ENCODE peak calls at places on chromosomes 5 and 9, in nine cellular contexts. One of them, this sample, is unnamed.

GRCh38 chr5:134122530-134122929 is 8.0 kb downstream of the TCF7 start:
- DNase-seq in gastrocnemius medialis: no peak
- DNase-seq in tibial artery: no peak
- DNase-seq in H9: no peak
- DNase-seq in choroid plexus epithelial cell: no peak
- DNase-seq in AG09309: no peak
- DNase-seq in brain microvascular endothelial cell: no peak
- DNase-seq in PC-9: no peak
- DNase-seq in ovary: no peak
- DNase-seq in this sample: no peak

GRCh38 chr5:59109383-59109782 is 526.5 kb downstream of the RAB3C start:
- DNase-seq in gastrocnemius medialis: no peak
- DNase-seq in tibial artery: no peak
- DNase-seq in H9: no peak
- DNase-seq in choroid plexus epithelial cell: no peak
- DNase-seq in AG09309: no peak
- DNase-seq in brain microvascular endothelial cell: no peak
- DNase-seq in PC-9: no peak
- DNase-seq in ovary: no peak
- DNase-seq in this sample: no peak

GRCh38 chr5:2874099-2874498 is 122.6 kb upstream of the IRX2 start:
- DNase-seq in gastrocnemius medialis: no peak
- DNase-seq in tibial artery: no peak
- DNase-seq in H9: no peak
- DNase-seq in choroid plexus epithelial cell: no peak
- DNase-seq in AG09309: no peak
- DNase-seq in brain microvascular endothelial cell: no peak
- DNase-seq in PC-9: no peak
- DNase-seq in ovary: no peak
- DNase-seq in this sample: no peak

GRCh38 chr5:9661316-9662015 is 31.3 kb upstream of the TAS2R1 start:
- DNase-seq in gastrocnemius medialis: no peak
- DNase-seq in tibial artery: no peak
- DNase-seq in H9: no peak
- DNase-seq in choroid plexus epithelial cell: no peak
- DNase-seq in AG09309: no peak
- DNase-seq in brain microvascular endothelial cell: no peak
- DNase-seq in PC-9: no peak
- DNase-seq in ovary: no peak
- DNase-seq in this sample: no peak

GRCh38 chr9:91898451-91899433 is 51.3 kb downstream of the ROR2 start:
- DNase-seq in gastrocnemius medialis: no peak
- DNase-seq in tibial artery: no peak
- DNase-seq in H9: no peak
- DNase-seq in choroid plexus epithelial cell: peak
- DNase-seq in AG09309: no peak
- DNase-seq in brain microvascular endothelial cell: peak
- DNase-seq in PC-9: no peak
- DNase-seq in ovary: no peak
- DNase-seq in this sample: peak

GRCh38 chr9:87322840-87323635 is 174.6 kb upstream of the DAPK1 start:
- DNase-seq in gastrocnemius medialis: no peak
- DNase-seq in tibial artery: no peak
- DNase-seq in H9: no peak
- DNase-seq in choroid plexus epithelial cell: peak
- DNase-seq in AG09309: peak
- DNase-seq in brain microvascular endothelial cell: no peak
- DNase-seq in PC-9: no peak
- DNase-seq in ovary: no peak
- DNase-seq in this sample: peak

GRCh38 chr5:4551034-4551433 is 589.1 kb upstream of the ADAMTS16 start:
- DNase-seq in gastrocnemius medialis: no peak
- DNase-seq in tibial artery: no peak
- DNase-seq in H9: no peak
- DNase-seq in choroid plexus epithelial cell: no peak
- DNase-seq in AG09309: no peak
- DNase-seq in brain microvascular endothelial cell: no peak
- DNase-seq in PC-9: no peak
- DNase-seq in ovary: no peak
- DNase-seq in this sample: peak

GRCh38 chr5:174625591-174626365 is 98.6 kb upstream of the MSX2 start:
- DNase-seq in gastrocnemius medialis: no peak
- DNase-seq in tibial artery: no peak
- DNase-seq in H9: no peak
- DNase-seq in choroid plexus epithelial cell: no peak
- DNase-seq in AG09309: no peak
- DNase-seq in brain microvascular endothelial cell: no peak
- DNase-seq in PC-9: no peak
- DNase-seq in ovary: no peak
- DNase-seq in this sample: no peak

GRCh38 chr9:17116400-17116837 is 18.4 kb upstream of the CNTLN start:
- DNase-seq in gastrocnemius medialis: no peak
- DNase-seq in tibial artery: no peak
- DNase-seq in H9: no peak
- DNase-seq in choroid plexus epithelial cell: peak
- DNase-seq in AG09309: no peak
- DNase-seq in brain microvascular endothelial cell: no peak
- DNase-seq in PC-9: no peak
- DNase-seq in ovary: no peak
- DNase-seq in this sample: peak

GRCh38 chr5:68538886-68539420 is 323.4 kb downstream of the PIK3R1 start:
- DNase-seq in gastrocnemius medialis: no peak
- DNase-seq in tibial artery: no peak
- DNase-seq in H9: no peak
- DNase-seq in choroid plexus epithelial cell: no peak
- DNase-seq in AG09309: no peak
- DNase-seq in brain microvascular endothelial cell: no peak
- DNase-seq in PC-9: no peak
- DNase-seq in ovary: no peak
- DNase-seq in this sample: no peak

GRCh38 chr9:117156771-117157535 is 257.9 kb downstream of the ASTN2 start:
- DNase-seq in gastrocnemius medialis: no peak
- DNase-seq in tibial artery: no peak
- DNase-seq in H9: no peak
- DNase-seq in choroid plexus epithelial cell: no peak
- DNase-seq in AG09309: no peak
- DNase-seq in brain microvascular endothelial cell: no peak
- DNase-seq in PC-9: no peak
- DNase-seq in ovary: no peak
- DNase-seq in this sample: no peak

GRCh38 chr9:117156150-117156688 is 258.6 kb downstream of the ASTN2 start:
- DNase-seq in gastrocnemius medialis: no peak
- DNase-seq in tibial artery: no peak
- DNase-seq in H9: no peak
- DNase-seq in choroid plexus epithelial cell: no peak
- DNase-seq in AG09309: no peak
- DNase-seq in brain microvascular endothelial cell: no peak
- DNase-seq in PC-9: no peak
- DNase-seq in ovary: no peak
- DNase-seq in this sample: no peak

GRCh38 chr9:117164512-117164911 is 250.3 kb downstream of the ASTN2 start:
- DNase-seq in gastrocnemius medialis: no peak
- DNase-seq in tibial artery: no peak
- DNase-seq in H9: no peak
- DNase-seq in choroid plexus epithelial cell: no peak
- DNase-seq in AG09309: no peak
- DNase-seq in brain microvascular endothelial cell: no peak
- DNase-seq in PC-9: no peak
- DNase-seq in ovary: no peak
- DNase-seq in this sample: no peak

DNA sequence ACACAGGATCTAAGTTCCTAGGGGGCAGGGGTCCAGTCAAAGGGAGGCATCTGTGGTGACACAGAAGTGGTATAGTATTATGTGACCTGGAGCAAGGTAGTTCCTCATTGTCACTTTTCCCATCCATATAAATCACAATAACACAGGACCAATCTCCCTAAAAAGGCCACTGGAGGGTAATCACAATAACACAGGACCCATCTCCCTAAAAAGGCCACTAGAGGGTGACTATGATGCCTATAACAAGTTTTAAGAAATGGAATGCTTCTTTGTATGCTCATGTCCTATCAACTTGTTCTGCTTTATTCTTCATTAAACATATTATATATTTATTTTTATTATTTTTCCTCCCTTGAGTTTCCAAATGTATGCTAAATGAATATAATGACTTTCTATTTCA is 254.6 kb downstream of the ASTN2 start:
- DNase-seq in gastrocnemius medialis: no peak
- DNase-seq in tibial artery: no peak
- DNase-seq in H9: no peak
- DNase-seq in choroid plexus epithelial cell: peak
- DNase-seq in AG09309: no peak
- DNase-seq in brain microvascular endothelial cell: no peak
- DNase-seq in PC-9: no peak
- DNase-seq in ovary: no peak
- DNase-seq in this sample: no peak
- TF ChIP-seq CTCF in gastrocnemius medialis: no peak
- TF ChIP-seq CTCF in tibial artery: no peak
- TF ChIP-seq CTCF in H9: peak
- TF ChIP-seq CTCF in choroid plexus epithelial cell: no peak
- TF ChIP-seq CTCF in AG09309: no peak
- TF ChIP-seq CTCF in brain microvascular endothelial cell: no peak
- TF ChIP-seq CTCF in PC-9: peak
- TF ChIP-seq CTCF in ovary: no peak
- TF ChIP-seq CTCF in this sample: peak

DNA sequence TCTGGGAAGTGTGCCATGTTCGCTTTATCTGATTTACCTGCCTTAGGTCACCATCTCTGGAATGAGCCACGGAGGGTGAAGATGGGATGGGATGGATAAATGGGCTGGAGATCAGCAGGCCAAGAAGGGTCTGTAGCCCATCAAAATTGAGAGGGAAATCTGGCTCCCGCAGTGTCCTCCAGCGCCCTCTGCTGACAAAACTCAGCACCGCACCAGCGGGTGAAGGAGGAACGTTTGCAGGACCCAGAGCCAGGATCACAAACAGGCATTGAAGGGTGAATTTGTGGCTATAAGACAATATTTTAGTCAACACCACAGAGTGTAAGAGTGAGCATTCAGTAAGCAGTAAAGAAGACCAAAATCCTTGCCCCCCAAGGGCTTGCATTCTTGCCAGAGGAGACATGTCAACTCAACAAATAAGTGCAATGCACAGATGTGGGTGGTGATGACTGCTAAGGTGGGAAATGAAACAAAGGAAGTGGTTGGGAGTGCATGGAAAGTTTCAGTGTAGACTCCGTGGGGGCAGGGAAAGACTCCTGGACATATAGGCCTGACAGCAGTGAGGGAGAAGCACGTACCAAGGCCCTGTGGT is 124.4 kb downstream of the TENT4A start:
- DNase-seq in gastrocnemius medialis: no peak
- DNase-seq in tibial artery: no peak
- DNase-seq in H9: no peak
- DNase-seq in choroid plexus epithelial cell: peak
- DNase-seq in AG09309: no peak
- DNase-seq in brain microvascular endothelial cell: no peak
- DNase-seq in PC-9: peak
- DNase-seq in ovary: peak
- DNase-seq in this sample: no peak
- TF ChIP-seq CTCF in gastrocnemius medialis: peak
- TF ChIP-seq CTCF in tibial artery: peak
- TF ChIP-seq CTCF in H9: peak
- TF ChIP-seq CTCF in choroid plexus epithelial cell: peak
- TF ChIP-seq CTCF in AG09309: peak
- TF ChIP-seq CTCF in brain microvascular endothelial cell: peak
- TF ChIP-seq CTCF in PC-9: peak
- TF ChIP-seq CTCF in ovary: no peak
- TF ChIP-seq CTCF in this sample: peak

DNA sequence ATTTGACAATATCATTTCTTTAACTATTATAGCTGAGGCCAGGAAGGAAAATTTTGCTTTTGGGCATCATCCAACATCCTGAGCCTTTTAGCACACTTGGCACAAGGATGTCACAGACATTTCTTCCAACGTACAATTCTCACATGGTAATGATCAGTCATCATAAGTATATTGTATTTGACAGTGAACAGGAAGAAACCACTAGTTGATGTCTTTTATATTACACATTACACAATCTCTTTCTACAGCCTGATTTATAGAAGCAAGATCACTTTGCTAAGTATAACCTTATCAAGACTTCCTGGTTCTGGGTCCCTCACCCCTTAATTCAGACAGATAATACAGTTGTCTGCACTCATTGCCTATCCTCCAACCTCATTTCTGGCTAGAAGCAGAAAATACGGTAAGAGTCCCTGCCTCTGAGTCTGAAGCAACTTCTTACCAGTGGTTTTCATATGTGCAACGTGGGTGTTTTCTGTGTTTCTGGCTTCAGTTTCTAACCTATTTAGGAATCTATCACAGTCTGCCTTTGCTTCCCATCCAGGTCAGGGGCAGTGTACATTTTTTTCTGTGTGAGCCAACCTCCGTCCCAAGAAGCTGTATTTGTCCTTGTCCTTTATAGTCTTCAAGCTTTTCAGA is 167.9 kb downstream of the PAM start:
- DNase-seq in gastrocnemius medialis: no peak
- DNase-seq in tibial artery: no peak
- DNase-seq in H9: no peak
- DNase-seq in choroid plexus epithelial cell: no peak
- DNase-seq in AG09309: no peak
- DNase-seq in brain microvascular endothelial cell: no peak
- DNase-seq in PC-9: no peak
- DNase-seq in ovary: no peak
- DNase-seq in this sample: no peak
- TF ChIP-seq CTCF in gastrocnemius medialis: no peak
- TF ChIP-seq CTCF in tibial artery: no peak
- TF ChIP-seq CTCF in H9: no peak
- TF ChIP-seq CTCF in choroid plexus epithelial cell: no peak
- TF ChIP-seq CTCF in AG09309: no peak
- TF ChIP-seq CTCF in brain microvascular endothelial cell: no peak
- TF ChIP-seq CTCF in PC-9: no peak
- TF ChIP-seq CTCF in ovary: no peak
- TF ChIP-seq CTCF in this sample: no peak

DNA sequence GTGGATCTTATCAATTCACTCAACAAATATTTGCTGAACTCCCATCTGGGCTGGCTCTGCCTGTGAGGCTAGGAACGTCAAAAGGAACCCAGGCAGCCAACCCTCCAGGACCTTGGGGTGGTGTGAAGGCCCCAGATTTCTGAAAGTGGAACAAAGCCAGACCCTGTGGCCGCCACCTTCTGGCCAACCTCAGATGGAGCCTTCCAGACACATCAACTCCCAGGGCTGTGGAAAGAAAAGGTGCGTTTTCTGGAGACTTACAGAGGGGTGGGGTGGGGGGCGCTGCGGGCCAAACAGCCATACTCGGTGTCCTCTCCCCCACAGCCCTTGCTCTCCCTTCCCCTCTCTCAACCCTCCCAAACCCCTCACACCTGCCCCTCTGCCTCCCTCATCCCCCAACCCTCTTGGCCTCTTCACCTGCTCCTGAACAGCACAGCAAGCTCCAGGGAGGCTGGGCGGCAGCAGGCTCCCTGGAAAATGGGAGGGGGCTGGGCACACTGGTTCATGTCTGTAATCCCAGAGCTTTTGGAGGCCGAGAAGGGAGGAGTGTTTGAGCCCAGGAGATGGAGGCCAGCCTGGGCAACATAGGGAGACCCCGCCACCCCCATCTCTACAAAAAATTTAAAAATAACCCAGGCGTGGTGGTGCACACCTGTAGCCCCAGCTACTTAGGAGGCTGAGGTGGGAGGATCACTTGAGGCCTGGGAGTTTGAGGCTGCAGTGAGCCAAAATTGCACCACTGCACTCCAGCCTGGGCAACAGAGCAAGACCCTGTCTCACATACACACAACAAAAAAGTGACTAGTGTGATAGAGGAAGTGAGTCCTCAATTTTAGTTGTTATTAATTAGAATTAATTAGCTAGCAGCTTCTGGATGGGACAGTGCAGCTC is 45.0 kb upstream of the PRRC2B start:
- DNase-seq in gastrocnemius medialis: no peak
- DNase-seq in tibial artery: no peak
- DNase-seq in H9: peak
- DNase-seq in choroid plexus epithelial cell: no peak
- DNase-seq in AG09309: no peak
- DNase-seq in brain microvascular endothelial cell: no peak
- DNase-seq in PC-9: no peak
- DNase-seq in ovary: no peak
- DNase-seq in this sample: no peak
- TF ChIP-seq CTCF in gastrocnemius medialis: no peak
- TF ChIP-seq CTCF in tibial artery: no peak
- TF ChIP-seq CTCF in H9: peak
- TF ChIP-seq CTCF in choroid plexus epithelial cell: peak
- TF ChIP-seq CTCF in AG09309: peak
- TF ChIP-seq CTCF in brain microvascular endothelial cell: peak
- TF ChIP-seq CTCF in PC-9: no peak
- TF ChIP-seq CTCF in ovary: no peak
- TF ChIP-seq CTCF in this sample: peak